ENCODE peak calls at places on chromosomes 1 and 21, in five cellular contexts. X is left lung, H is colonic mucosa, V is heart right ventricle, D is A549. L is an unnamed sample.
A peak's percentile ranks its signal among the peaks of the same experiment; 100 is the strongest.

GRCh38 chr1:39491146-39491921 is at the start of gene BMP8A:
- DNase-seq in X (peak; percentile 65), H (peak; percentile 84), V (no peak), D (peak; percentile 79), L (no peak)

GRCh38 chr1:84078108-84078823 is 65.8 kb upstream of the PRKACB start:
- DNase-seq in X (peak; percentile 33), H (peak; percentile 37), V (peak; percentile 12), D (no peak), L (peak; percentile 40)

GRCh38 chr1:95520390-95520789 is 286.4 kb downstream of the RWDD3 start:
- DNase-seq in X (no peak), H (no peak), V (no peak), D (no peak), L (no peak)

GRCh38 chr1:230303822-230304221 is 122.3 kb downstream of the PGBD5 start:
- DNase-seq in X (no peak), H (no peak), V (no peak), D (no peak), L (no peak)

GRCh38 chr1:223811634-223812101 is 34.1 kb downstream of the TP53BP2 start:
- DNase-seq in X (no peak), H (no peak), V (no peak), D (no peak), L (no peak)

GRCh38 chr1:1264868-1265272 is 8.8 kb downstream of the UBE2J2 start:
- DNase-seq in X (no peak), H (no peak), V (no peak), D (no peak), L (peak; percentile 83)

GRCh38 chr1:40622936-40623629 is 42.4 kb downstream of the RIMS3 start:
- DNase-seq in X (no peak), H (no peak), V (no peak), D (no peak), L (no peak)

GRCh38 chr1:234597894-234598293 is 12.1 kb downstream of the IRF2BP2 start:
- DNase-seq in X (no peak), H (peak; percentile 78), V (peak; percentile 73), D (peak; percentile 60), L (no peak)

GRCh38 chr1:27596261-27596660 is 7.7 kb downstream of the AHDC1 start:
- DNase-seq in X (no peak), H (no peak), V (no peak), D (no peak), L (no peak)

GRCh38 chr1:177228721-177229088 is 57.9 kb downstream of the BRINP2 start:
- DNase-seq in X (no peak), H (no peak), V (no peak), D (peak; percentile 22), L (no peak)

GRCh38 chr1:215114154-215114933 is 31.8 kb downstream of the KCNK2 start:
- DNase-seq in X (no peak), H (no peak), V (no peak), D (no peak), L (no peak)

GRCh38 chr1:54495954-54496353 is 52.1 kb upstream of the ACOT11 start:
- DNase-seq in X (no peak), H (no peak), V (no peak), D (no peak), L (no peak)

GRCh38 chr1:41914515-41914914 is 4.2 kb downstream of the HIVEP3 start:
- DNase-seq in X (no peak), H (no peak), V (no peak), D (no peak), L (no peak)

GRCh38 chr21:30831194-30831765 is 1.7 kb upstream of the KRTAP7-1 start:
- DNase-seq in X (no peak), H (peak; percentile 22), V (no peak), D (no peak), L (no peak)

GRCh38 chr1:108692724-108693655 is 880 bp downstream of the PRPF38B start:
- DNase-seq in X (peak; percentile 43), H (peak; percentile 68), V (peak; percentile 49), D (peak; percentile 27), L (no peak)

GRCh38 chr1:59688976-59689375 is 125.8 kb upstream of the HOOK1 start:
- DNase-seq in X (no peak), H (no peak), V (no peak), D (no peak), L (no peak)

GRCh38 chr1:223609066-223609465 is 56.4 kb downstream of the CAPN8 start:
- DNase-seq in X (no peak), H (no peak), V (no peak), D (no peak), L (no peak)

GRCh38 chr1:218439541-218440295 is 94.6 kb downstream of the TGFB2 start:
- DNase-seq in X (no peak), H (no peak), V (peak; percentile 21), D (no peak), L (no peak)

GRCh38 chr21:29092102-29092959 is 18.9 kb upstream of the CCT8 start:
- DNase-seq in X (no peak), H (no peak), V (no peak), D (no peak), L (no peak)

GRCh38 chr1:8478566-8478965 is 160.7 kb downstream of the SLC45A1 start:
- DNase-seq in X (no peak), H (no peak), V (no peak), D (no peak), L (no peak)
- H3K4me1 ChIP-seq in X (peaks cover 4% of the 10 kb centered on the region), H (no peaks in the 10 kb centered on the region), V (peaks cover 5% of the 10 kb centered on the region), D (peaks cover 42% of the 10 kb centered on the region), L (peaks cover 8% of the 10 kb centered on the region)

DNA sequence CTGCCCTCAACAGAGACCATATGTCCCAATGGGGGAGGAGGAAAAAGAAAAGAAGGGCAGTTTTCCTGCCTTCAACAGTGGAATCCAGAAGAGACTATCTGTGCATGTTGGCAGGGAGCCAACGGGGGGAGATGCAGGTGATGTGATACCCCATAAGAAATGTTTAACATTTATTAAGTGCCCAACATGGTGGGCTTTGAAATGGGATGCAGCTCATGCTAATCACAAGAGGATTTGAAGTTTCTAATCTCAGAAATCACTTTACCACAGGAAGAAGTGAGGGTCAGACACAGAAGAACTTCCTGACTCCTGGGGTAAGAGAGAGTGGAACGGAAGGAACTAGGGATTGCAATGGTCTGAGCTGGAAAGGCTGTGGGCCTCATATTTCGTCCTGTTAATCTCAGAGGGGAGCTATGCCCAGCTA is 16.2 kb downstream of the CSRP1 start:
- DNase-seq in X (no peak), H (no peak), V (no peak), D (no peak), L (no peak)
- H3K4me1 ChIP-seq in X (peaks cover 51% of the 10 kb centered on the region), H (no peaks in the 10 kb centered on the region), V (peaks cover 65% of the 10 kb centered on the region), D (peaks cover 83% of the 10 kb centered on the region), L (peaks cover 31% of the 10 kb centered on the region)

GRCh38 chr1:154870734-154871133 is 653 bp upstream of the KCNN3 start:
- DNase-seq in X (no peak), H (no peak), V (no peak), D (no peak), L (no peak)
- H3K4me1 ChIP-seq in X (peaks cover 13% of the 10 kb centered on the region), H (peaks cover 4% of the 10 kb centered on the region), V (peaks cover 30% of the 10 kb centered on the region), D (peaks cover 3% of the 10 kb centered on the region), L (no peaks in the 10 kb centered on the region)

GRCh38 chr21:45319461-45320211 is 31.9 kb upstream of the POFUT2 start:
- DNase-seq in X (peak; percentile 35), H (no peak), V (peak; percentile 76), D (no peak), L (peak; percentile 42)

GRCh38 chr21:45316871-45317400 is 29.2 kb upstream of the POFUT2 start:
- DNase-seq in X (peak; percentile 27), H (no peak), V (no peak), D (no peak), L (peak; percentile 29)

GRCh38 chr21:45318556-45319341 is 31.1 kb upstream of the POFUT2 start:
- DNase-seq in X (peak; percentile 53), H (no peak), V (peak; percentile 94), D (peak; percentile 41), L (peak; percentile 68)

GRCh38 chr21:45317401-45318145 is 29.9 kb upstream of the POFUT2 start:
- DNase-seq in X (no peak), H (no peak), V (no peak), D (no peak), L (peak; percentile 52)

DNA sequence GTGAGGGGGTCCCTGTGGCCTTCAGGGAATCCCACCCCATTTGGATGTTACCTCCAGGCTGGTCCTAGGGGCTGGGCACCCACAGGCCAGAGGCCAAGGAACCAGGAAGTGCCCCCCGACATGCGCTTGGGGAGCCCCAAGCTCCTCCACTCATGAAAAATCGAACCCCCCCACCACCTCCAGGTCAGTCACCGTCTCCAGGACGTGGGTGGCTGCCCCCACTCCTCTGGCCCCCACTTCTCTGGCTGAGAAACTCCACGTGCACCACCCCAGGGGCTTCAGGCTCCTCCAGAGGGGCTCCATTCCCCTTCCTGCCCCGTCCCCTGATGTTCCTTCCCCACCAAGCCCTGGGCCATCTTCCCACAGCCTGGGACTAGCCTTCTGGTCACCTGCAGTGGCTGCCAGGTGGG is 30.5 kb upstream of the POFUT2 start:
- DNase-seq in X (peak; percentile 27), H (no peak), V (no peak), D (no peak), L (peak; percentile 39)
- H3K4me1 ChIP-seq in X (peaks cover under 1% of the 10 kb centered on the region), H (no peaks in the 10 kb centered on the region), V (peaks cover 39% of the 10 kb centered on the region), D (peaks cover 62% of the 10 kb centered on the region), L (no peaks in the 10 kb centered on the region)

L was measured in RWPE2.